ENCODE peak calls at places on chromosome 2, in six cellular contexts. A is CD4-positive, CD25-positive, alpha-beta regulatory T cell; L is iris pigment epithelial cell; M is stimulated activated CD4-positive, alpha-beta T cell treated with anti-CD3 and anti-CD28 coated beads, Interleukin-2, amount 100 ng/mL, for 24 hours; B is NB4; K is mammary epithelial cell. T is an unnamed sample.

GRCh38 chr2:39124770-39125075 is 3.9 kb upstream of the SOS1 start:
- DNase-seq in A (no peak), K (no peak), B (no peak), L (no peak), M (peak), T (no peak)

GRCh38 chr2:160974803-160975202 is 185.4 kb upstream of the TANK start:
- DNase-seq in B (no peak), L (no peak), K (peak), A (no peak), M (no peak), T (no peak)

GRCh38 chr2:79511320-79511951 is 1.4 kb upstream of the CTNNA2 start:
- DNase-seq in L (peak), K (peak), A (peak), B (peak), M (peak), T (peak)

GRCh38 chr2:53519925-53520629 is 247.5 kb upstream of the CHAC2 start:
- DNase-seq in M (no peak), B (no peak), A (no peak), K (no peak), L (no peak), T (no peak)

GRCh38 chr2:45984896-45985488 is 312.2 kb upstream of the EPAS1 start:
- DNase-seq in K (no peak), A (no peak), B (no peak), M (no peak), L (no peak), T (no peak)

GRCh38 chr2:113131343-113131933 is 4.0 kb downstream of the IL1RN start:
- DNase-seq in B (no peak), K (no peak), A (no peak), L (no peak), M (no peak), T (no peak)

GRCh38 chr2:101038455-101039255 is 36.6 kb downstream of the RPL31 start:
- DNase-seq in B (peak), L (peak), A (peak), M (no peak), K (peak), T (peak)

GRCh38 chr2:216306868-216307267 is 65.4 kb downstream of the MARCHF4 start:
- DNase-seq in L (no peak), M (no peak), B (no peak), K (no peak), A (no peak), T (no peak)

GRCh38 chr2:157329524-157329923 is 3.9 kb upstream of the ERMN start:
- DNase-seq in M (no peak), A (no peak), K (no peak), B (no peak), L (no peak), T (no peak)

GRCh38 chr2:112480540-112481049 is 1.4 kb upstream of the TTL start:
- DNase-seq in L (no peak), A (peak), K (no peak), M (peak), B (no peak), T (peak)

T was measured in NAMALWA.